ENCODE peak calls at places on chromosome 9, in six cellular contexts. One of them, this sample, is unnamed.

GRCh38 chr9:36970007-36970888 is 63.8 kb downstream of the PAX5 start:
- DNase-seq in kidney: no peak
- DNase-seq in neural progenitor cell: no peak
- DNase-seq in endodermal cell: peak
- DNase-seq in HCT116: no peak
- DNase-seq in MM.1S: no peak
- DNase-seq in this sample: no peak

GRCh38 chr9:77514886-77515711 is 133.0 kb downstream of the GNA14 start:
- DNase-seq in endodermal cell: no peak
- DNase-seq in HCT116: no peak
- DNase-seq in MM.1S: no peak
- DNase-seq in kidney: no peak
- DNase-seq in neural progenitor cell: no peak
- DNase-seq in this sample: no peak

GRCh38 chr9:32490601-32491000 is 35.4 kb downstream of the RIGI start:
- DNase-seq in kidney: no peak
- DNase-seq in endodermal cell: no peak
- DNase-seq in neural progenitor cell: peak
- DNase-seq in HCT116: no peak
- DNase-seq in MM.1S: no peak
- DNase-seq in this sample: no peak

GRCh38 chr9:130607640-130608420 is 28.5 kb downstream of the FUBP3 start:
- DNase-seq in HCT116: no peak
- DNase-seq in neural progenitor cell: no peak
- DNase-seq in kidney: no peak
- DNase-seq in MM.1S: no peak
- DNase-seq in endodermal cell: no peak
- DNase-seq in this sample: no peak

GRCh38 chr9:33476503-33476902 is 2.8 kb upstream of the NOL6 start:
- DNase-seq in MM.1S: no peak
- DNase-seq in HCT116: no peak
- DNase-seq in kidney: no peak
- DNase-seq in endodermal cell: no peak
- DNase-seq in neural progenitor cell: no peak
- DNase-seq in this sample: no peak

GRCh38 chr9:104075801-104076753 is 18.0 kb upstream of the SMC2 start:
- DNase-seq in HCT116: no peak
- DNase-seq in neural progenitor cell: no peak
- DNase-seq in endodermal cell: no peak
- DNase-seq in kidney: no peak
- DNase-seq in MM.1S: no peak
- DNase-seq in this sample: no peak

GRCh38 chr9:32550609-32551490 is 1.3 kb upstream of the SMIM27 start:
- DNase-seq in kidney: peak
- DNase-seq in HCT116: peak
- DNase-seq in MM.1S: peak
- DNase-seq in neural progenitor cell: peak
- DNase-seq in endodermal cell: peak
- DNase-seq in this sample: peak

GRCh38 chr9:107929439-107929838 is 439.9 kb upstream of the KLF4 start:
- DNase-seq in MM.1S: no peak
- DNase-seq in endodermal cell: no peak
- DNase-seq in neural progenitor cell: no peak
- DNase-seq in HCT116: no peak
- DNase-seq in kidney: no peak
- DNase-seq in this sample: no peak

GRCh38 chr9:126327016-126327749 is 554 bp downstream of the MVB12B start:
- DNase-seq in HCT116: no peak
- DNase-seq in MM.1S: peak
- DNase-seq in neural progenitor cell: peak
- DNase-seq in kidney: peak
- DNase-seq in endodermal cell: peak
- DNase-seq in this sample: no peak

GRCh38 chr9:35859310-35859994 is 10.7 kb downstream of the OR13J1 start:
- DNase-seq in MM.1S: peak
- DNase-seq in neural progenitor cell: no peak
- DNase-seq in HCT116: no peak
- DNase-seq in endodermal cell: peak
- DNase-seq in kidney: no peak
- DNase-seq in this sample: no peak

GRCh38 chr9:97794666-97795065 is 58.4 kb upstream of the FOXE1 start:
- DNase-seq in kidney: no peak
- DNase-seq in HCT116: no peak
- DNase-seq in endodermal cell: no peak
- DNase-seq in neural progenitor cell: no peak
- DNase-seq in MM.1S: no peak
- DNase-seq in this sample: no peak

GRCh38 chr9:69174645-69175487 is 789 bp downstream of the TJP2 start:
- DNase-seq in neural progenitor cell: peak
- DNase-seq in HCT116: no peak
- DNase-seq in endodermal cell: peak
- DNase-seq in MM.1S: peak
- DNase-seq in kidney: no peak
- DNase-seq in this sample: no peak

GRCh38 chr9:90801175-90801506 is 478 bp upstream of the SYK start:
- DNase-seq in MM.1S: no peak
- DNase-seq in HCT116: no peak
- DNase-seq in neural progenitor cell: no peak
- DNase-seq in endodermal cell: no peak
- DNase-seq in kidney: no peak
- DNase-seq in this sample: peak
- H3K9ac ChIP-seq in MM.1S: peak
- H3K9ac ChIP-seq in HCT116: peak
- H3K9ac ChIP-seq in neural progenitor cell: no peak
- H3K9ac ChIP-seq in endodermal cell: no peak
- H3K9ac ChIP-seq in kidney: peak
- H3K9ac ChIP-seq in this sample: peak

DNA sequence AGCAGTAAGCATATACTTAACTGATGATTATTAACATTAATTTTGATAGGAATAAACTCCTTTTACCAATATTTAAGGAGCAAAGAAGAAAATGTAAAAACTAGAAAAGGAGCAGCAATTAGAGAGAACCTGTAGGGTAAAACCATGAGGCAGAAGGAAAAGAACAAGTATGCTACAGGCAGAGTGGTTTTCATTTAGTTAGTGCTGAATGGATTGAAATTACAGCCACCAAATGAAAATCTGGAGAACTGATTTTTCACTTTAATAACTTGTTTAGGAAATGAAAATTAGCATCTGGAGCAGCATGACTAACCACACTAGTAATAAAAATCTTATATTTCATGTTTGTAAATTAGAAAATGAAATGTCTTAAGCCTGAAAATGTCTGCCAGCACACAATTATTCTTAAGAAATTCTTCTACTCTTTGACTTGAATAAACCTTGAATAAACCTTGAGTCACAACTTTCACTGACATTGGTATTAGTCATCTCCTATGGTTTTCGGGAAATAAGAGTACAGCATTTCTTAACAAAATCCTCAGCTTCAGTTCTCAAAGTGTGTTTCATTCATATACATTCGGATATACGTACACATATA is 1504.9 kb upstream of the C9orf72 start:
- DNase-seq in MM.1S: no peak
- DNase-seq in endodermal cell: no peak
- DNase-seq in kidney: no peak
- DNase-seq in HCT116: no peak
- DNase-seq in neural progenitor cell: no peak
- DNase-seq in this sample: no peak
- H3K9ac ChIP-seq in MM.1S: no peak
- H3K9ac ChIP-seq in endodermal cell: no peak
- H3K9ac ChIP-seq in kidney: no peak
- H3K9ac ChIP-seq in HCT116: no peak
- H3K9ac ChIP-seq in neural progenitor cell: no peak
- H3K9ac ChIP-seq in this sample: no peak

DNA sequence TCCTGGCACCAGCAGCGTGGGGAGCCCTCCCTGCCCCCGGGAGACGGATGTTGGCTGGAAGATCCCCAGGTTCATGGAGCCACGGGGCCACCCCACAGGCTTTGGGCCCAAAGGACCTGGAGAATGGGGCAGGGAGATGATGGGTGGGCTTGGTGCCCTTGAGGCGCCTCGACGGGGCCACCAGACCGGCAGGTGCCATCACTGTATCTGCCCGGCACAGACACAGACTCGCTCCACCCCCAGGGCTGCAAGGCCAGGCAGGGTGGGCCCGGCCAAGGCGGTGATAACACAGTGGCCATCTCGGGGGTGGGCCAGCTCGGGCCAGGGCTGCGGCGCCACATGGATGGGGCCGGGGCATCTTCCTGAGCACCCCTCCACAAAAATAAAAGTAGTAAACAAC is 35.0 kb upstream of the EGFL7 start:
- DNase-seq in endodermal cell: no peak
- DNase-seq in MM.1S: no peak
- DNase-seq in neural progenitor cell: no peak
- DNase-seq in kidney: peak
- DNase-seq in HCT116: no peak
- DNase-seq in this sample: no peak
- H3K9ac ChIP-seq in endodermal cell: no peak
- H3K9ac ChIP-seq in MM.1S: no peak
- H3K9ac ChIP-seq in neural progenitor cell: no peak
- H3K9ac ChIP-seq in kidney: no peak
- H3K9ac ChIP-seq in HCT116: no peak
- H3K9ac ChIP-seq in this sample: no peak

DNA sequence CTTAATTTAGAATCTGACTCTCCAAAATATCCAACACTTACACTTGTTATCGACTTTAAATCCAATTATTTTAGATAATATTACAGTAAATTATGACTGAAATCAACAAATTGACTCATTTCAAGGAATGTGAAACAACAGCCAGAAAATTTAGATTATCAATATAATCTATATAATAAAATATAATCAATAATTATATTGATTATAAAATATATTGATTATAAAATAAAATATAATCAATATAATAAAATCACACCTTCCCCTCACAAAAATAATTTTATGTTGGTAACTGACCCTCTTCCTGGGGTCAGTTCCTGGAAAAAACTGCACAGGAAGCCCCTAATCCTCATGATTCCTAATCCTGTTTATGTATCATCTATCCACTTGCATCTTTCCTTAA is 91.1 kb downstream of the CEMIP2 start:
- DNase-seq in endodermal cell: no peak
- DNase-seq in kidney: no peak
- DNase-seq in MM.1S: no peak
- DNase-seq in neural progenitor cell: no peak
- DNase-seq in HCT116: no peak
- DNase-seq in this sample: no peak
- H3K9ac ChIP-seq in endodermal cell: no peak
- H3K9ac ChIP-seq in kidney: no peak
- H3K9ac ChIP-seq in MM.1S: peak
- H3K9ac ChIP-seq in neural progenitor cell: no peak
- H3K9ac ChIP-seq in HCT116: no peak
- H3K9ac ChIP-seq in this sample: no peak

DNA sequence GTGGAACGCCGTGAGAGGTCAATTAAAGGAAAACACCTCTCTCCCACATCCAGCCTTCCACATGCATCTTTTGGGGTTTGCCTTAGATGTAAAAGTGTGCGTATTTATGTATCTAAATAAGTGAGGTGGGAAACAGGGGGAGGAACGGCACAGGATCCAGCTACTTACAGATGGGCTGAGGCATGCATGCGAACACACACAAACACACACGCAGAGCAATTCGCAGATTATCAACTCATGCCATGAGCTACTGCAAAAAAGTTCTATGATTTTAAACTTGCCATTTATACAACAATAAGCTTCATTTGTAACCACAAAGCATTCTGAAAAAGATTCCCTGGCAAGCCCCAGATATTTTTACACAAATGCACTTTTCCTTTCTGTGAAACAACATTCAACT is 242.0 kb downstream of the BNC2 start:
- DNase-seq in neural progenitor cell: no peak
- DNase-seq in MM.1S: no peak
- DNase-seq in HCT116: no peak
- DNase-seq in kidney: no peak
- DNase-seq in endodermal cell: no peak
- DNase-seq in this sample: no peak
- H3K9ac ChIP-seq in neural progenitor cell: no peak
- H3K9ac ChIP-seq in MM.1S: no peak
- H3K9ac ChIP-seq in HCT116: no peak
- H3K9ac ChIP-seq in kidney: no peak
- H3K9ac ChIP-seq in endodermal cell: no peak
- H3K9ac ChIP-seq in this sample: no peak

GRCh38 chr9:111938427-111938800 is 41.8 kb downstream of the UGCG start:
- DNase-seq in kidney: no peak
- DNase-seq in HCT116: no peak
- DNase-seq in endodermal cell: no peak
- DNase-seq in MM.1S: no peak
- DNase-seq in neural progenitor cell: no peak
- DNase-seq in this sample: no peak

GRCh38 chr9:111939322-111939721 is 42.7 kb downstream of the UGCG start:
- DNase-seq in MM.1S: no peak
- DNase-seq in neural progenitor cell: no peak
- DNase-seq in HCT116: no peak
- DNase-seq in kidney: no peak
- DNase-seq in endodermal cell: no peak
- DNase-seq in this sample: no peak

GRCh38 chr9:111937781-111938426 is 41.3 kb downstream of the UGCG start:
- DNase-seq in MM.1S: no peak
- DNase-seq in neural progenitor cell: no peak
- DNase-seq in kidney: peak
- DNase-seq in HCT116: no peak
- DNase-seq in endodermal cell: no peak
- DNase-seq in this sample: no peak

GRCh38 chr9:111936391-111936790 is 39.8 kb downstream of the UGCG start:
- DNase-seq in HCT116: no peak
- DNase-seq in MM.1S: no peak
- DNase-seq in kidney: no peak
- DNase-seq in neural progenitor cell: no peak
- DNase-seq in endodermal cell: no peak
- DNase-seq in this sample: no peak

DNA sequence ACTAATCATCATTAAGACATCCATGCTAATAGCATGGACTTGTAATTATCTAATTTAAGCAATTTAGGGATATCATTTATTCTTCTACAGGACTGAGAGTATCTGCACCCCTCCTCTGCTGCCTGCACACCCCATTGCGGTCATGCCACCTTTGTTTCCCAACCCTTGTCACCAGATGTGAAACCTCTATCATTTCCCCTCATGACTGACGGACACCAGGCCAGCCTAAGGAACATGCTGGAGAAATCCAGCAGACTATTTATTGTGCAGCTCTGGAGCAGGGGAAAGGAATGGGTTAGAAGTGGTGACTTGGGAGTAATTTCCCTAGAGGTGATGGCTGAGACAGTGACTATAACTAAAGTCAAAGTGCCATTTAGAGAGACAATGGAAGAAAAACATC is 40.7 kb downstream of the UGCG start:
- DNase-seq in HCT116: no peak
- DNase-seq in MM.1S: no peak
- DNase-seq in neural progenitor cell: no peak
- DNase-seq in kidney: no peak
- DNase-seq in endodermal cell: no peak
- DNase-seq in this sample: no peak
- H3K9ac ChIP-seq in HCT116: no peak
- H3K9ac ChIP-seq in MM.1S: no peak
- H3K9ac ChIP-seq in neural progenitor cell: no peak
- H3K9ac ChIP-seq in kidney: no peak
- H3K9ac ChIP-seq in endodermal cell: no peak
- H3K9ac ChIP-seq in this sample: no peak